ENCODE peak calls at places on chromosomes 11 and 22, in five cellular contexts. X, K, R, L and C are unnamed samples. For H3K9me3, the result is how much of the 10 kb centered on the place peaks cover.

GRCh38 chr11:45451766-45452440 is 165.8 kb upstream of the SYT13 start:
- DNase-seq in K (no peak), X (no peak), R (no peak), L (no peak), C (no peak)

GRCh38 chr11:35165416-35166368 is 26.7 kb downstream of the CD44 start:
- DNase-seq in L (no peak), K (no peak), R (peak), X (peak), C (no peak)

GRCh38 chr22:17777005-17777716 is 2.9 kb upstream of the BID start:
- DNase-seq in X (peak), R (peak), L (no peak), K (no peak), C (no peak)

GRCh38 chr11:5486421-5486820 is 2.1 kb upstream of the OR52D1 start:
- DNase-seq in K (no peak), R (no peak), X (no peak), L (no peak), C (no peak)

GRCh38 chr22:24410110-24410856 is 17.1 kb upstream of the ADORA2A start:
- DNase-seq in R (no peak), K (no peak), X (no peak), L (no peak), C (no peak)

GRCh38 chr11:122746050-122746478 is 90.5 kb downstream of the UBASH3B start:
- DNase-seq in R (peak), L (no peak), K (no peak), X (peak), C (no peak)

GRCh38 chr22:26553056-26553752 is 36.7 kb downstream of the TPST2 start:
- DNase-seq in R (no peak), K (no peak), X (no peak), L (no peak), C (no peak)

GRCh38 chr11:78370406-78371172 is 47.0 kb downstream of the GAB2 start:
- DNase-seq in X (no peak), R (no peak), L (peak), K (no peak), C (no peak)

GRCh38 chr11:119788911-119789560 is 60.0 kb upstream of the NECTIN1 start:
- DNase-seq in X (no peak), R (no peak), L (peak), K (no peak), C (no peak)

GRCh38 chr11:69061713-69062053 is 13.0 kb downstream of the TPCN2 start:
- DNase-seq in R (no peak), X (no peak), L (no peak), K (no peak), C (no peak)

GRCh38 chr22:44333847-44334635 is 21.3 kb upstream of the SHISAL1 start:
- DNase-seq in K (no peak), R (no peak), X (no peak), L (no peak), C (no peak)

GRCh38 chr11:61930936-61931335 is 13.6 kb upstream of the RAB3IL1 start:
- DNase-seq in L (no peak), K (no peak), X (no peak), R (no peak), C (no peak)

GRCh38 chr11:20821046-20821445 is 151.7 kb downstream of the NELL1 start:
- DNase-seq in K (no peak), X (no peak), L (no peak), R (no peak), C (no peak)

GRCh38 chr11:110720646-110721283 is 8.5 kb upstream of the ARHGAP20 start:
- DNase-seq in K (no peak), L (no peak), R (no peak), X (no peak), C (no peak)

GRCh38 chr11:790721-791564 is 1.1 kb upstream of the CEND1 start:
- DNase-seq in L (no peak), R (no peak), X (no peak), K (no peak), C (no peak)

GRCh38 chr11:123580557-123581275 is 73.7 kb downstream of the SCN3B start:
- DNase-seq in K (peak), X (peak), R (peak), L (no peak), C (no peak)

GRCh38 chr22:41571786-41572185 is 11.0 kb downstream of the CSDC2 start:
- DNase-seq in X (no peak), R (no peak), K (no peak), L (no peak), C (no peak)

GRCh38 chr11:63818609-63819008 is 5.4 kb downstream of the SPINDOC start:
- DNase-seq in L (no peak), K (no peak), X (no peak), R (no peak), C (no peak)

GRCh38 chr22:25120761-25121212 is 78.9 kb upstream of the CRYBB3 start:
- DNase-seq in K (peak), R (peak), L (no peak), X (no peak), C (no peak)

GRCh38 chr11:132466983-132467382 is 1065.3 kb downstream of the OPCML start:
- DNase-seq in X (no peak), R (no peak), L (no peak), K (no peak), C (no peak)

GRCh38 chr22:33723915-33724314 is 196.4 kb downstream of the LARGE1 start:
- DNase-seq in L (no peak), R (no peak), K (no peak), X (no peak), C (no peak)

GRCh38 chr11:18144243-18144642 is 11.9 kb downstream of the MRGPRX3 start:
- DNase-seq in R (no peak), K (no peak), X (no peak), L (no peak), C (no peak)

GRCh38 chr11:58907780-58908179 is 31.5 kb upstream of the GLYATL1 start:
- DNase-seq in L (no peak), R (no peak), X (no peak), K (no peak), C (no peak)

GRCh38 chr22:17970205-17970708 is 54.1 kb downstream of the MICAL3 start:
- DNase-seq in X (no peak), K (no peak), L (no peak), R (no peak), C (no peak)

GRCh38 chr11:19597194-19597593 is 115.4 kb upstream of the NAV2 start:
- DNase-seq in X (no peak), L (no peak), K (no peak), R (no peak), C (no peak)

GRCh38 chr11:1758611-1759150 is 5.0 kb downstream of the CTSD start:
- DNase-seq in K (no peak), L (no peak), R (no peak), X (no peak), C (no peak)

GRCh38 chr11:115098037-115098436 is 406.2 kb downstream of the CADM1 start:
- DNase-seq in L (no peak), K (no peak), R (no peak), X (no peak), C (no peak)

GRCh38 chr11:1050581-1051355 is 14.2 kb upstream of the MUC6 start:
- DNase-seq in K (peak), X (peak), L (peak), R (peak), C (no peak)

GRCh38 chr22:37229012-37229804 is 14.9 kb downstream of the RAC2 start:
- DNase-seq in K (no peak), X (no peak), L (peak), R (no peak), C (no peak)

GRCh38 chr11:27416568-27417176 is 53.7 kb upstream of the CCDC34 start:
- DNase-seq in X (no peak), R (no peak), L (no peak), K (no peak), C (no peak)

GRCh38 chr11:12690663-12691062 is 16.4 kb downstream of the TEAD1 start:
- DNase-seq in L (no peak), X (no peak), R (no peak), K (no peak), C (no peak)

GRCh38 chr11:45412033-45412432 is 125.9 kb upstream of the SYT13 start:
- DNase-seq in R (no peak), K (no peak), X (no peak), L (no peak), C (no peak)

GRCh38 chr22:22702159-22702873 is 57.9 kb downstream of the GGTLC2 start:
- DNase-seq in X (no peak), L (peak), K (no peak), R (peak), C (no peak)

GRCh38 chr11:70671611-70672010 is 273.3 kb downstream of the CTTN start:
- DNase-seq in R (no peak), K (no peak), X (no peak), L (no peak), C (no peak)

GRCh38 chr11:1460396-1460795 is 26.2 kb downstream of the MOB2 start:
- DNase-seq in L (peak), X (no peak), R (peak), K (peak), C (peak)

GRCh38 chr11:86314636-86315035 is 12.6 kb downstream of the HIKESHI start:
- DNase-seq in R (no peak), L (no peak), K (no peak), X (no peak), C (no peak)

GRCh38 chr11:134571301-134571700 is 159.3 kb upstream of the B3GAT1 start:
- DNase-seq in X (no peak), L (no peak), R (no peak), K (no peak), C (no peak)

GRCh38 chr11:60700689-60701508 is 1.5 kb downstream of the MS4A8 start:
- DNase-seq in K (no peak), R (peak), X (no peak), L (no peak), C (no peak)

GRCh38 chr11:65918211-65919150 is at the start of gene C11orf68:
- DNase-seq in R (no peak), X (no peak), K (no peak), L (no peak), C (no peak)

GRCh38 chr11:65919151-65920034 is at the start of gene DRAP1:
- DNase-seq in R (peak), L (peak), K (peak), X (peak), C (peak)

GRCh38 chr11:65921876-65922275 is 2.6 kb downstream of the DRAP1 start:
- DNase-seq in L (no peak), R (no peak), X (no peak), K (no peak), C (no peak)

GRCh38 chr11:65921033-65921555 is 1.9 kb downstream of the DRAP1 start:
- DNase-seq in X (no peak), R (no peak), L (no peak), K (no peak), C (no peak)

DNA sequence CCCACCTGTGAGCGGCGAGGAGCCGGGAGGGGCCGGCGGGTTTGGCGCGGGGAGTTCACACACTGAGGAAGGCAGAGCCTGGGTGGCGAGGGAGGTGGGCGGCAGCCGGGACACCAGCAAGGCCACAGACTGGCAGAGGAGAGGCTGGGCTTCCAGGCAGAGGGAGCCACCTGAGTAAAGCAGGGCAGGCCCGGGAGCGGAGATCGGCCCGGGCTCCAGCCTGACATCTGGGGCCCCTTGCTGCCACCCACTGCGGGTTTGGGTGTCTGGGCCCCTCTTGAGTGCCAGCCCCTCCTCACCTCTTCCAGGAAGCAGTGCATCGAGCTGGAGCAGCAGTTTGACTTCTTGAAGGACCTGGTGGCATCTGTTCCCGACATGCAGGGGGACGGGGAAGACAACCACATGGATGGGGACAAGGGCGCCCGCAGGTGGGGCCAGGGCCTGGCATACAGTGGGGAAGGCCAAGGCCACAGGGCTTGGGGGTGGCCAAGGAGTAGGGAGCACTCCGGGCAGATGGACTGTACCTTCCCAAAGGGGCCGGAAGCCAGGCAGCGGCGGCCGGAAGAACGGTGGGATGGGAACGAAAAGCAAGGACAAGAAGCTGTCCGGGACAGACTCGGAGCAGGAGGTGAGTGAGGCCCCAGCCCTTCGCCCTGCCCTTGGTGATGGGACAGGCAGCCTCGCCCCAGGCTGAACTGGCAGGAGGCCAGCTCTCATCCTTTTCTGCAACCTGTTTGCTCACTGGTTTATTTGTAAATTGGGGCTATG is 993 bp downstream of the DRAP1 start:
- DNase-seq in K (peak), L (peak), R (peak), X (no peak), C (no peak)
- TF ChIP-seq CTCF in K (no peak), L (no peak), R (no peak), X (no peak), C (no peak)

GRCh38 chr22:20435436-20436308 is 2.0 kb downstream of the SCARF2 start:
- DNase-seq in R (no peak), X (no peak), K (no peak), L (peak), C (no peak)

GRCh38 chr22:20437253-20438065 is at the start of gene SCARF2:
- DNase-seq in R (peak), X (no peak), K (peak), L (peak), C (no peak)

GRCh38 chr22:20438066-20438677 is 547 bp upstream of the SCARF2 start:
- DNase-seq in L (peak), X (no peak), K (no peak), R (no peak), C (no peak)

GRCh38 chr22:20434773-20435172 is 2.9 kb downstream of the SCARF2 start:
- DNase-seq in K (no peak), R (no peak), X (no peak), L (peak), C (no peak)

GRCh38 chr22:20436309-20437252 is 1.0 kb downstream of the SCARF2 start:
- DNase-seq in L (peak), K (peak), X (no peak), R (no peak), C (no peak)
- H3K4me3 ChIP-seq in L (peak), K (peak), X (peak), R (no peak), C (peak)

GRCh38 chr22:49367016-49367697 is 460.5 kb downstream of the BRD1 start:
- DNase-seq in L (peak), X (no peak), K (no peak), R (no peak), C (no peak)

GRCh38 chr22:49366437-49366836 is 461.2 kb downstream of the BRD1 start:
- DNase-seq in K (no peak), R (no peak), L (no peak), X (no peak), C (no peak)

GRCh38 chr22:49368976-49369725 is 458.5 kb downstream of the BRD1 start:
- DNase-seq in L (peak), X (no peak), K (no peak), R (no peak), C (no peak)

GRCh38 chr22:49369726-49370717 is 457.7 kb downstream of the BRD1 start:
- DNase-seq in K (no peak), X (no peak), R (no peak), L (peak), C (no peak)

DNA sequence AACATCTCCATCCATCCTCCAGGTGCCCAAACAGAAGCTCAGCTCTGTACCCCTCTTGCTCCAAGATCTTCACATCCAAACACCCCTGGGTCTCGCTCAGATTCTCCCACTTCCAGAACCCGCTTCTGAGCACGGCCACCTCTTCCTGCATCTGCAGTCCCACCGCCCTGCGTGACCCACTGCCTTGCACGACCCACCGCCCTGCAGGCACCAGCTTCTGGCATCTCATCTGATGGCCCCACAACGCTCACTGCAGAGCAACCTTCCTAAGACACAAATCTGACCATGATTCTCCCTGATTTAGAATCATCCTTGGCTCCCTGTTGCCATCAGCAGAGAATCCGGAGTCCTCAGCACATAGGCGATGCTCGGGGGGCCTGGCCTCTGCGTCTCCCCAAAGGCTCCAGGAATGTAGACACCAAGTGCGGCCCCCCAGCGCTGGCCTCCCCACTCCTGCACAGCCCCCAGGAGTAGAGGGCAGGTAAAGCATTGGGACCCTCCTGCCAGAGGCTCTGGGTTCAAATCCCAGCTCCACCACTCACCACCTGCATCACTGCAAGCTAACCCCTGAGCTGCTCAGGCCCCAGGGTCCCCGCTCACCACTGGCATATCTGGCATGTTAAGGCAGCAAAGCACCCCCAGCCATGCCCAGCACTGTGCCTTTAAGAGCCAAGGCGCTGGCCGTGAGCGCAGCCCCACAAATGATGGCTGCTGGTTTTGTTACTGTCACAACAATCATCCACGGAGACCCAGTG is 459.3 kb downstream of the BRD1 start:
- DNase-seq in L (peak), X (no peak), R (no peak), K (no peak), C (no peak)
- H3K9me3 ChIP-seq in L (under half), X (under half), R (under half), K (under half), C (under half)

GRCh38 chr11:72423840-72424239 is 10.5 kb downstream of the CLPB start:
- DNase-seq in R (no peak), K (no peak), X (no peak), L (no peak), C (no peak)

GRCh38 chr11:72421351-72421750 is 13.0 kb downstream of the CLPB start:
- DNase-seq in X (no peak), L (no peak), R (no peak), K (no peak), C (no peak)

GRCh38 chr11:72422414-72422813 is 11.9 kb downstream of the CLPB start:
- DNase-seq in L (no peak), X (no peak), K (no peak), R (no peak), C (no peak)

GRCh38 chr11:72413914-72414628 is 20.3 kb downstream of the CLPB start:
- DNase-seq in K (peak), L (peak), X (peak), R (peak), C (peak)

DNA sequence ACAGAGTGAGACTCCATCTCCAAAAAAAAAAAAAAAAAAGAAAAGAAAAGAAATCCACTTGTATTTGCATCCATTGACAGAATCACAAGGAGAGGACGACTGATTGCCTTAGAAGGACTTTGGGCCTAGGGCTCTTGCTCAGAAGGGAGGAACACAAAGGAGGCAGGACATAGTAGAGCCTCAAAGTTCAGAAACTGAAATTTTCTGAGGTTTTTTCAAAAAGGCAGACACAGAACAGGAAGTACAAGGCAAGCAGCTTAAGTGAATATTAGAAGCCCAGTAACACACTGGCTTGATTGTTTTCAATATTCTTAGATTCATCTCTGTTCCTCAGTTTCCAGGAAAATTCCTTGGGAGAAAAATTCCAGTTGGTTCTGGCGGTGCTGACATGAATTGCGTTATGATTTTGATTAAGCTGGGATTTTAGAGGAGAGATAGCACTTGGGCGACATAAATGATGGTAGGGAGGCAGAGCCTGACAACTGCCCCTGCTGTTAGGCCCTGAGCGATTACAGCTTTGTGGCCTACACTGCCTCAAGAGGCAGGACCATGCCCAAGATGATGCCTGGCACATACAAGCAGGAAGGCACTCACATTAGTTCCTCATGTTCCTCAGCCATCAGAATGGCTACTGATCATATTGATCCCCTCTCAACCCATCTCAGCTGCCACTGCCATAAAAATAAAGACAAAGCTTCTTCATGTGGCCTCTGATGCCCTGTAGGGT is 15.3 kb downstream of the CLPB start:
- DNase-seq in L (no peak), X (no peak), R (no peak), K (no peak), C (no peak)
- TF ChIP-seq CTCF in L (no peak), X (no peak), R (no peak), K (no peak), C (no peak)

GRCh38 chr22:28977481-28977971 is 84.1 kb downstream of the C22orf31 start:
- DNase-seq in K (no peak), R (no peak), X (no peak), L (no peak), C (no peak)
- H3K4me3 ChIP-seq in K (no peak), R (no peak), X (no peak), L (no peak), C (peak)

GRCh38 chr11:54979375-54979774 is 272.7 kb downstream of the OR4A5 start:
- DNase-seq in X (no peak), R (no peak), K (no peak), L (no peak), C (no peak)
- H3K9me3 ChIP-seq in X (under half), R (half or more), K (under half), L (half or more), C (half or more)